ENCODE peak calls at places on chromosomes 5 and 9, in nine cellular contexts. Z is gastrocnemius medialis, R is body of pancreas, I is right lobe of liver, C is heart left ventricle, B is sigmoid colon, L is lower leg skin, E is IMR-90, K is breast epithelium. T is an unnamed sample.

GRCh38 chr9:114341991-114342390 is 12.3 kb downstream of the ORM2 start:
- DNase-seq in Z (no peak), R (no peak), I (no peak), C (no peak), B (no peak), L (no peak), E (no peak), K (no peak), T (no peak)

GRCh38 chr9:86098793-86099694 is at the start of gene GOLM1:
- DNase-seq in Z (no peak), R (peak), I (no peak), C (peak), B (peak), L (peak), E (peak), K (no peak), T (peak)

GRCh38 chr5:94248175-94248875 is 370.1 kb downstream of the KIAA0825 start:
- DNase-seq in Z (no peak), R (no peak), I (no peak), C (no peak), B (no peak), L (no peak), E (no peak), K (no peak), T (no peak)

GRCh38 chr9:38298904-38299303 is 93.6 kb upstream of the ALDH1B1 start:
- DNase-seq in Z (no peak), R (no peak), I (no peak), C (no peak), B (no peak), L (peak), E (no peak), K (no peak), T (no peak)

GRCh38 chr9:96050876-96051185 is 175.3 kb downstream of the ERCC6L2 start:
- DNase-seq in Z (no peak), R (no peak), I (no peak), C (no peak), B (no peak), L (no peak), E (no peak), K (no peak), T (no peak)

GRCh38 chr9:125682340-125682739 is 24.7 kb downstream of the MAPKAP1 start:
- DNase-seq in Z (no peak), R (no peak), I (no peak), C (no peak), B (no peak), L (no peak), E (no peak), K (no peak), T (no peak)

GRCh38 chr5:93586948-93587918 is 4.2 kb downstream of the NR2F1 start:
- DNase-seq in Z (no peak), R (no peak), I (no peak), C (peak), B (peak), L (no peak), E (peak), K (no peak), T (no peak)

GRCh38 chr5:37071901-37072581 is 177.1 kb downstream of the CPLANE1 start:
- DNase-seq in Z (no peak), R (no peak), I (no peak), C (no peak), B (no peak), L (no peak), E (peak), K (no peak), T (peak)

GRCh38 chr5:141760193-141760592 is 78.2 kb upstream of the ARAP3 start:
- DNase-seq in Z (no peak), R (no peak), I (no peak), C (no peak), B (no peak), L (no peak), E (no peak), K (no peak), T (no peak)

GRCh38 chr9:129414377-129415021 is 206.4 kb downstream of the C9orf50 start:
- DNase-seq in Z (no peak), R (peak), I (peak), C (peak), B (peak), L (peak), E (peak), K (peak), T (no peak)

GRCh38 chr9:37678789-37679273 is 28.1 kb downstream of the FRMPD1 start:
- DNase-seq in Z (peak), R (no peak), I (no peak), C (peak), B (no peak), L (no peak), E (no peak), K (no peak), T (no peak)

GRCh38 chr9:110555971-110556370 is 23.6 kb downstream of the SVEP1 start:
- DNase-seq in Z (peak), R (peak), I (peak), C (peak), B (peak), L (peak), E (peak), K (peak), T (no peak)

GRCh38 chr9:137705906-137706305 is 87.1 kb downstream of the EHMT1 start:
- DNase-seq in Z (no peak), R (no peak), I (no peak), C (no peak), B (no peak), L (peak), E (no peak), K (no peak), T (no peak)

GRCh38 chr5:111704452-111705085 is 52.4 kb downstream of the NREP start:
- DNase-seq in Z (no peak), R (no peak), I (no peak), C (no peak), B (no peak), L (no peak), E (no peak), K (no peak), T (no peak)

GRCh38 chr9:115770521-115770920 is 383.1 kb upstream of the PAPPA start:
- DNase-seq in Z (no peak), R (no peak), I (no peak), C (no peak), B (no peak), L (no peak), E (no peak), K (no peak), T (no peak)

GRCh38 chr5:24644757-24645156 is at the start of gene CDH10:
- DNase-seq in Z (no peak), R (peak), I (no peak), C (peak), B (no peak), L (no peak), E (no peak), K (no peak), T (no peak)

GRCh38 chr5:78975035-78975434 is 10.1 kb downstream of the ARSB start:
- DNase-seq in Z (no peak), R (no peak), I (no peak), C (no peak), B (no peak), L (no peak), E (no peak), K (no peak), T (no peak)

GRCh38 chr5:156394642-156395393 is 67.9 kb downstream of the SGCD start:
- DNase-seq in Z (no peak), R (peak), I (no peak), C (no peak), B (no peak), L (no peak), E (peak), K (no peak), T (no peak)

GRCh38 chr5:54758038-54758437 is 227.4 kb downstream of the ESM1 start:
- DNase-seq in Z (no peak), R (no peak), I (no peak), C (no peak), B (no peak), L (no peak), E (peak), K (no peak), T (no peak)

DNA sequence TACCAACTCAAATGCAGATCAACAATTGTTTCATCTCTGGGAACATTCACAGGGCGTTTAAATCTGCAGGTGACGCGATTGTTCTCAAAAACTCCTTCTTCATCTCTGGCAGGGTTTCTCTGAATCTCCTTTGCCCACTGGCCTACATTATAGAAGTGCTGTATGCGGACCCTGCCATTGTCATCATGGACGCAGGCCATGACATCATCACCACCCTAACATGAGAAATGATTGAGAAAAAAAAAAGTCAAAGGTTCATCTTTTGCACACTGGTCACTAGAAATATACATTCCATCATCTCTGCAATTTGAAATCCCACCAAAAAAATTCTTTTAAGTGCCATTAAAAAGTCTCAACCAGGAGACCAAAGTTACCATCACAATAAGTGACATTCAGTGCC is 21.6 kb upstream of the TMEM245 start:
- DNase-seq in Z (no peak), R (no peak), I (no peak), C (no peak), B (no peak), L (no peak), E (no peak), K (no peak), T (no peak)
- TF ChIP-seq POLR2A in Z (no peak), R (no peak), I (no peak), C (no peak), B (no peak), L (no peak), E (no peak), K (no peak), T (no peak)

GRCh38 chr9:5438301-5439162 is 807 bp upstream of the PLGRKT start:
- DNase-seq in Z (no peak), R (no peak), I (no peak), C (no peak), B (no peak), L (no peak), E (peak), K (no peak), T (no peak)

GRCh38 chr9:5440426-5440825 is 2.7 kb upstream of the PLGRKT start:
- DNase-seq in Z (no peak), R (no peak), I (no peak), C (no peak), B (no peak), L (no peak), E (no peak), K (no peak), T (no peak)

GRCh38 chr9:5436441-5436840 is 1.3 kb downstream of the PLGRKT start:
- DNase-seq in Z (no peak), R (no peak), I (no peak), C (no peak), B (no peak), L (no peak), E (no peak), K (no peak), T (no peak)

GRCh38 chr9:5435912-5436311 is 1.8 kb downstream of the PLGRKT start:
- DNase-seq in Z (no peak), R (no peak), I (no peak), C (no peak), B (no peak), L (no peak), E (no peak), K (no peak), T (no peak)

GRCh38 chr9:5437254-5438216 is at the start of gene PLGRKT:
- DNase-seq in Z (peak), R (peak), I (peak), C (peak), B (peak), L (peak), E (peak), K (peak), T (peak)
- TF ChIP-seq POLR2A in Z (peak), R (peak), I (peak), C (no peak), B (peak), L (no peak), E (peak), K (peak), T (peak)

GRCh38 chr9:136096505-136097001 is 1.5 kb upstream of the NACC2 start:
- DNase-seq in Z (no peak), R (no peak), I (no peak), C (no peak), B (no peak), L (no peak), E (no peak), K (no peak), T (no peak)

GRCh38 chr9:136093331-136093986 is 1.6 kb downstream of the NACC2 start:
- DNase-seq in Z (peak), R (peak), I (no peak), C (peak), B (no peak), L (no peak), E (no peak), K (no peak), T (peak)

GRCh38 chr9:136095028-136095494 is at the start of gene NACC2:
- DNase-seq in Z (peak), R (peak), I (peak), C (peak), B (no peak), L (peak), E (peak), K (no peak), T (peak)

GRCh38 chr9:136093995-136094881 is 851 bp downstream of the NACC2 start:
- DNase-seq in Z (peak), R (peak), I (peak), C (peak), B (peak), L (peak), E (peak), K (peak), T (peak)

DNA sequence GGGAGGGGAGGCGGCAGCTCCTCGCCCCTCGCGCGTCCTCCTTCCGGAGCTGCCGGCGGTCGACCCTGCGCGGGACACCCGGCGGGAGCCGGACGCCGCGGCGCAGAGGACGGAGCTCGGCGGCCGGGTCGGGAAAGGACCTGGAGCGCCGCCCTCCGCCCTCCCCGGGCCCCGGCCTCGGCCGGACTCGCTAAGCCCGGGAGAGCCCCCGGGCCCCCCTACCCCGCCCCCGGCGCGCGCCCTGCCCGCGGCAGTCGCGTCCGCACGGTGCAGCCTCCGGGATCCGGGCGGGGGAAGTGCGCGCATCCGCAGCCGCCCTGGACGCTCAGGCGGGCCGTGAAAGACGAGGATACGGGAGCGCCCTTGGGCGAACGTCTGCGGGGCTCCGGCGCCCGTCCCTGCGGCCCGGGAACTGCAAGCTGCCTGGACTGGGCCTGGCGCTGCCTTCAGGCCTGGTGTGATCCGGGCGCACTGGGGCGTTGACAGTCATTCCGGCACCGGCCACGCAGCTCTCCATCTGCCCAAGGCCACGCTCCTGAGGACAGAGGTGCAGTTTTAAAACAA is 488 bp upstream of the NACC2 start:
- DNase-seq in Z (no peak), R (peak), I (no peak), C (peak), B (no peak), L (no peak), E (peak), K (no peak), T (no peak)
- TF ChIP-seq POLR2A in Z (no peak), R (no peak), I (no peak), C (no peak), B (no peak), L (no peak), E (no peak), K (no peak), T (no peak)

DNA sequence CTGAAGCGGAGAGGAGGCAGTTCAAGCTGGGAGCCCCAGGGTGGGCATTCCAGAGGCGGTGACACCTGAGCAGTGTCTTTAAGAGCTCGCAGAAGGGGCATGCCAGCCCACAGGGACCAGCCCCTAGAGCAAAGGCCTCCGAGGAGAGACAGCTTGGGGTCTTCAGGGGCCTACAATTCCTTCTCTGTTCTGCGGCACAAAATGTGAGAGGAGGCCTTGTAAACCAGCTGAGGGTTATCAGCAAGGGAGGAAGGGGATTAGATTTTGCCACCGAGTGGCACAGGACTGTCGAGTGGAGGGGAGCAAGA is 505 bp upstream of the SIGMAR1 start:
- DNase-seq in Z (no peak), R (no peak), I (no peak), C (no peak), B (no peak), L (no peak), E (no peak), K (no peak), T (no peak)
- TF ChIP-seq POLR2A in Z (no peak), R (no peak), I (no peak), C (no peak), B (no peak), L (no peak), E (no peak), K (no peak), T (no peak)

GRCh38 chr5:169637085-169637855 is at the start of gene DOCK2:
- DNase-seq in Z (peak), R (peak), I (peak), C (peak), B (peak), L (peak), E (no peak), K (no peak), T (no peak)
- TF ChIP-seq POLR2A in Z (no peak), R (no peak), I (no peak), C (no peak), B (no peak), L (no peak), E (no peak), K (no peak), T (no peak)

GRCh38 chr9:4155224-4156026 is 144.4 kb downstream of the GLIS3 start:
- DNase-seq in Z (no peak), R (no peak), I (peak), C (no peak), B (no peak), L (no peak), E (no peak), K (no peak), T (no peak)
- TF ChIP-seq POLR2A in Z (no peak), R (no peak), I (peak), C (no peak), B (no peak), L (no peak), E (no peak), K (no peak), T (no peak)

DNA sequence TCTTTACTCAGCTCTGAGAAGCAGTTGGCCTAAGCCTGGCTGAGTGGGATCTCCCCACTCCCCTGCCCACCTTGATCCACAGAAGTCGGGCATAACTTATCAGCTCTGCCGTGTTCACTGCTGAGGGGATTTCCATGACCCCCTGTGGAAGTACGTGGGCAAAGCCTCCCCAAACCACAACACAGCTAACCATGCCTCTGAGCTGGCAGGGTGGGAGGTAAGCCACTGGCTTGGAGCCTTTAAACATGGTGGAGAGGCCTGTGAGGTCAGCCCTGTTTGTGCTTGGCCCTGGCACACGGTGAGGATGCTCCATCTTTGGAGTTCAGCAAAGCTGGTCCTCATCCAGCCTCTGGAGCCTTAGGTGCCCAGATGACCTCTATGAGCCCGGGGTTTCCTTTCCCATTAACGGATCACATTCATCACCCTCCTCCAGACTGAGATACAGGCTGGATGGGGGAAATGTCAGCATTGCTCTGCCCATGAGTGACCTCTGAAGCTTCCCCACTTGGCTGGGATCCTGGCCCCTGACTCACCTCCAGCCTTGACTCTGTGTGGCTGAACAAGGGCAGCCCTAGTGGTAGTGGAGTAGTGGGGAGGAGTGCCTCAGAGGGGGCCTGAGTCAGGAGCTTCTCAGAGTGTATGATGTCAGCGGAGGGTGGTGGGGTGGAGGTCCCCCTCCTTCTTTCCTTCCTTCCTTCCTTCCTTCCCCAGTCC is 6.2 kb downstream of the PDLIM4 start:
- DNase-seq in Z (no peak), R (no peak), I (peak), C (no peak), B (peak), L (peak), E (peak), K (peak), T (peak)
- TF ChIP-seq POLR2A in Z (no peak), R (no peak), I (no peak), C (no peak), B (no peak), L (no peak), E (no peak), K (no peak), T (no peak)

DNA sequence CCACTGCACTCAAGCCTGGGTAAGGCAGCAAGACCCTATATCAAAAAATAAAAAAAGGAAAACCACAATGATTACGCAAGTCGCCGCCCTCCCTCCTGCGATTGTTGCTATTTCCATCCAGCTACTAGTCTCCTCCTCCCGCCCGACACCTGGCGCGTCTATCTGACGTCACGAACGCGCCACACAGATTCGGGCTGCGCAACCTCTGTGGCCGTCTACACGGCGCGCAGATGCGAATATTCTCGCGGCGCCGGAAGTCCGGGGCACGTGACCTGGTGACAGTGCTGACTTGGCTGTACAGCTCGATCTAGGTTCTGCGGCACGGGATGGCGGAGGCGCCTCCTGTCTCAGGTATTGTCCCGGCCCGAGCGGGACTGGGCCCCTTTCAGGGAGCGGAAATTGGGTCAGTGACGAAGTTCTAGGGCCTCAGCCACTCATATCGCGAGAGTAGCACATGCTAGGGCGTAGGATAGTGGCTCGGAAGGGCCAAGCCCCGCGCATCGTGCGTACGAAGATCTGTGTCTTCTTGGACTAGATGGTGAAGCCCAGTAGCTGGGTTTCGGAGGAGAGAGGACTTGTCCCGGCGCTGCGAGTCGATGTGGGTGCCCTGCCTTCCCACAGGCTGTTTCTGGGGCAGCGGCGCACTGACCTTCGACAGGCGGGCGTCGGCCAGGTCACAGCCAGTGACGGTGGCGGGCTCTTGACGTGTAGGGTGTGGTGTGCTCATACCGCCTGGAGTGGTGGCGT is at the start of gene NFX1:
- DNase-seq in Z (peak), R (peak), I (peak), C (peak), B (peak), L (peak), E (peak), K (peak), T (peak)
- TF ChIP-seq POLR2A in Z (peak), R (peak), I (peak), C (peak), B (peak), L (peak), E (peak), K (peak), T (peak)

GRCh38 chr5:1472964-1473628 is 27.9 kb upstream of the SLC6A3 start:
- DNase-seq in Z (no peak), R (peak), I (peak), C (peak), B (peak), L (peak), E (no peak), K (no peak), T (no peak)

GRCh38 chr5:1473746-1474145 is 28.5 kb upstream of the SLC6A3 start:
- DNase-seq in Z (no peak), R (no peak), I (no peak), C (peak), B (peak), L (peak), E (no peak), K (no peak), T (no peak)

GRCh38 chr5:1474183-1474839 is 29.1 kb upstream of the SLC6A3 start:
- DNase-seq in Z (no peak), R (peak), I (no peak), C (peak), B (peak), L (peak), E (no peak), K (no peak), T (no peak)

GRCh38 chr5:1476181-1476966 is 31.1 kb upstream of the SLC6A3 start:
- DNase-seq in Z (no peak), R (peak), I (no peak), C (peak), B (peak), L (no peak), E (no peak), K (no peak), T (no peak)

GRCh38 chr5:1474875-1475543 is 29.8 kb upstream of the SLC6A3 start:
- DNase-seq in Z (no peak), R (no peak), I (no peak), C (peak), B (no peak), L (peak), E (no peak), K (no peak), T (no peak)
- TF ChIP-seq POLR2A in Z (no peak), R (no peak), I (no peak), C (no peak), B (no peak), L (no peak), E (no peak), K (no peak), T (no peak)